ENCODE peak calls at places on chromosome 22, in five cellular contexts. A is activated CD4-positive, alpha-beta T cell treated with anti-CD3 and anti-CD28 coated beads for 24 hours; N is AG09309; K is stimulated activated CD4-positive, alpha-beta T cell treated with anti-CD3 and anti-CD28 coated beads, Interleukin-2, amount 100 ng/mL, for 24 hours; Y is RWPE1. T is an unnamed sample.

GRCh38 chr22:49544286-49544685 is 283.4 kb downstream of the BRD1 start:
- DNase-seq in A (no peak), N (no peak), K (no peak), Y (no peak), T (no peak)

GRCh38 chr22:45319319-45319675 is 9.6 kb downstream of the FAM118A start:
- DNase-seq in A (no peak), N (peak; percentile 37), K (no peak), Y (no peak), T (no peak)

GRCh38 chr22:27152883-27153282 is 495.5 kb downstream of the MIAT start:
- DNase-seq in A (no peak), N (no peak), K (no peak), Y (no peak), T (no peak)

GRCh38 chr22:49212002-49212401 is 615.7 kb downstream of the BRD1 start:
- DNase-seq in A (no peak), N (no peak), K (no peak), Y (no peak), T (no peak)

GRCh38 chr22:46830001-46830715 is 67.7 kb downstream of the TBC1D22A start:
- DNase-seq in A (no peak), N (no peak), K (no peak), Y (peak; percentile 25), T (no peak)

GRCh38 chr22:21073023-21073422 is 27.3 kb downstream of the LRRC74B start:
- DNase-seq in A (no peak), N (no peak), K (no peak), Y (no peak), T (no peak)

GRCh38 chr22:44869196-44869595 is 116.8 kb downstream of the ARHGAP8 start:
- DNase-seq in A (no peak), N (no peak), K (no peak), Y (no peak), T (no peak)

GRCh38 chr22:35578836-35579575 is 38.1 kb downstream of the MB start:
- DNase-seq in A (no peak), N (no peak), K (no peak), Y (no peak), T (no peak)

GRCh38 chr22:17120281-17120680 is 879 bp downstream of the TMEM121B start:
- DNase-seq in A (peak; percentile 35), N (no peak), K (peak; percentile 66), Y (peak; percentile 8), T (no peak)

GRCh38 chr22:33380789-33381530 is 322.8 kb upstream of the SYN3 start:
- DNase-seq in A (no peak), N (peak; percentile 78), K (no peak), Y (no peak), T (peak; percentile 25)

GRCh38 chr22:19357270-19358105 is 66.0 kb upstream of the CLTCL1 start:
- DNase-seq in A (no peak), N (no peak), K (no peak), Y (no peak), T (no peak)

GRCh38 chr22:19419464-19420178 is 11.9 kb downstream of the HIRA start:
- DNase-seq in A (no peak), N (no peak), K (peak; percentile 46), Y (no peak), T (no peak)

GRCh38 chr22:31093090-31093850 is 12.2 kb downstream of the SMTN start:
- DNase-seq in A (no peak), N (no peak), K (no peak), Y (no peak), T (no peak)

GRCh38 chr22:47131611-47132427 is 369.4 kb downstream of the TBC1D22A start:
- DNase-seq in A (no peak), N (no peak), K (no peak), Y (no peak), T (no peak)

T was measured in HFF-Myc.